ENCODE peak calls at places on chromosome 17, in six cellular contexts. T is BE2C; X is naive thymus-derived CD8-positive, alpha-beta T cell; R is cerebellum; B is Daoy; J is stimulated activated CD8-positive, alpha-beta memory T cell treated with anti-CD3 and anti-CD28 coated beads, Interleukin-4, amount 100 ng/mL, for 24 hours. U is an unnamed sample.
A peak's percentile ranks its signal among the peaks of the same experiment; 100 is the strongest.

GRCh38 chr17:46892192-46892703 is 30.7 kb upstream of the GOSR2 start:
- DNase-seq in T (no peak), X (no peak), J (no peak), R (no peak), B (no peak), U (no peak)

GRCh38 chr17:17361543-17362511 is 58.7 kb downstream of the NT5M start:
- DNase-seq in R (no peak), B (no peak), T (no peak), X (no peak), J (no peak), U (peak; percentile 12)

GRCh38 chr17:61536417-61536955 is 54.5 kb downstream of the NACA2 start:
- DNase-seq in B (peak; percentile 29), R (no peak), T (no peak), X (no peak), J (no peak), U (no peak)

GRCh38 chr17:43665387-43666101 is 3.8 kb upstream of the MEOX1 start:
- DNase-seq in T (no peak), J (no peak), B (no peak), X (no peak), R (no peak), U (no peak)

GRCh38 chr17:19020016-19020415 is 15.5 kb upstream of the FAM83G start:
- DNase-seq in R (no peak), X (no peak), J (no peak), B (no peak), T (no peak), U (no peak)

GRCh38 chr17:30526401-30526800 is 49.2 kb downstream of the GOSR1 start:
- DNase-seq in X (no peak), T (no peak), R (no peak), J (no peak), B (no peak), U (no peak)

GRCh38 chr17:27293359-27293897 is 486 bp upstream of the WSB1 start:
- DNase-seq in X (peak; percentile 3), J (no peak), B (peak; percentile 6), R (peak; percentile 12), T (no peak), U (no peak)

GRCh38 chr17:28258347-28258887 is 60.6 kb upstream of the TMEM97 start:
- DNase-seq in B (no peak), X (no peak), J (no peak), T (no peak), R (no peak), U (no peak)

GRCh38 chr17:47324224-47325020 is 667 bp downstream of the EFCAB13 start:
- DNase-seq in B (no peak), R (no peak), X (peak; percentile 66), T (peak; percentile 50), J (no peak), U (peak; percentile 50)

GRCh38 chr17:60165223-60165622 is 15.4 kb downstream of the CA4 start:
- DNase-seq in J (no peak), T (no peak), B (no peak), X (no peak), R (no peak), U (no peak)

GRCh38 chr17:48908853-48909394 is 717 bp downstream of the UBE2Z start:
- DNase-seq in X (peak; percentile 85), T (peak; percentile 97), B (peak; percentile 92), R (peak; percentile 15), J (peak; percentile 93), U (peak; percentile 92)

GRCh38 chr17:65638221-65638940 is 76.9 kb upstream of the AXIN2 start:
- DNase-seq in X (no peak), T (no peak), R (no peak), B (no peak), J (no peak), U (no peak)

U was measured in glutamatergic neuron.